ENCODE peak calls at places on chromosomes 5 and 9, in seven cellular contexts. I, W, F, S, O, U and N are unnamed samples. For H3K4me1, the result is how much of the 10 kb centered on the place peaks cover.

GRCh38 chr9:15722888-15723287 is 170.0 kb downstream of the CCDC171 start:
- DNase-seq in U (no peak), W (no peak), F (no peak), I (no peak), S (no peak), O (no peak), N (no peak)

GRCh38 chr5:121031487-121031886 is 567.4 kb downstream of the PRR16 start:
- DNase-seq in S (no peak), I (no peak), U (peak), F (no peak), O (no peak), W (no peak), N (no peak)

GRCh38 chr5:151075698-151076331 is 5.0 kb downstream of the TNIP1 start:
- DNase-seq in U (no peak), S (no peak), W (no peak), I (no peak), F (no peak), O (no peak), N (no peak)

GRCh38 chr9:85178486-85178885 is 509.0 kb downstream of the NTRK2 start:
- DNase-seq in W (no peak), I (no peak), F (no peak), S (no peak), O (no peak), U (no peak), N (no peak)

GRCh38 chr5:1003296-1003937 is 5.2 kb upstream of the NKD2 start:
- DNase-seq in I (no peak), U (no peak), S (no peak), O (no peak), F (no peak), W (peak), N (no peak)

GRCh38 chr5:164383662-164384061 is 878.2 kb downstream of the MAT2B start:
- DNase-seq in U (no peak), S (no peak), I (no peak), O (no peak), W (no peak), F (no peak), N (no peak)

GRCh38 chr5:61619777-61620518 is 287.9 kb downstream of the ZSWIM6 start:
- DNase-seq in F (no peak), O (no peak), W (no peak), U (no peak), I (no peak), S (no peak), N (no peak)

GRCh38 chr5:136446565-136446964 is 81.2 kb upstream of the TRPC7 start:
- DNase-seq in U (no peak), F (no peak), I (no peak), S (no peak), W (peak), O (peak), N (no peak)

GRCh38 chr5:171612749-171613148 is 172.9 kb upstream of the SMIM23 start:
- DNase-seq in W (no peak), O (no peak), F (no peak), S (no peak), U (no peak), I (no peak), N (no peak)

GRCh38 chr5:141663506-141663905 is 12.3 kb upstream of the FCHSD1 start:
- DNase-seq in W (no peak), U (no peak), S (no peak), F (no peak), O (no peak), I (no peak), N (no peak)

GRCh38 chr9:110638381-110638954 is 30.1 kb upstream of the MUSK start:
- DNase-seq in F (no peak), I (no peak), W (no peak), U (no peak), S (no peak), O (no peak), N (no peak)

GRCh38 chr5:135426102-135427082 is 20.8 kb downstream of the DCANP1 start:
- DNase-seq in U (peak), S (peak), I (peak), O (peak), F (no peak), W (peak), N (peak)

DNA sequence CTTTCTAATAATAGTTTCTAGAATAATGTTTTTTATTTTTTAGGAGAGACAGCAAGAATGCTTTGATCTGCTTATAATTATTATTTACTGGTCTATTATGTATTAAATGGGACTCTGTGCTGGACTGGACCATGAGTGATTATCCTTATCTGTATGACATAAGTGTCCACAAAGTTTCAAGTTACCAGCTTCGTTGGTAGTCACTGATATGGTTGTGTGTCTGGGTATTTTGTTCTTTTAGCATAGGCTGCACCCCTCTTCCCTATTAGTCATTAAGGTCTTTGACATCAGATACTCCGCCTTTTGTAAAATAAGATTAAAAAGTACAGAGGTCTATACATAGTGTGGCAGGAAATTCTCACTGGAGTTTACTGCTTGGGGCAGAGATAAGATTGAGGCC is 99.3 kb downstream of the TMEM215 start:
- DNase-seq in I (no peak), S (no peak), U (no peak), F (no peak), O (no peak), W (no peak), N (no peak)
- TF ChIP-seq SIN3A in I (no peak), S (no peak), U (no peak), F (no peak), O (no peak), W (no peak), N (no peak)

DNA sequence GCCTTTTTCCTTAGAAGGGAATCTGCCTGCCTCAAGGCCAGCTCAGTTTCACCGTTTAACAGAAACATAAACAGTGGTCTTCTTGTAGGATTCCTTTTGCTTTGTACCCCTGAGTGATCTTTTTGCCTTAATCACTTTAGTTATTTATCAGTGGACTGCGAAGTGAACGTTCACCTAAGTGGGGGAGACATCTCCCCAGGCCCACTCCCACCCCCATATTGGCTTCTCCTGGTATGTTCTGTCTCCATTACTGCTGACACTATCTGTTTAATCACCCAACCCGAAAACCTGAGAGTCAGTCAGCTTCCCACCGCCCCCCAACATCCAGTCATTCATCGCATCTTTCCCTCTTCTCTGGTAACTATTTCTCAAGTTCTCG is 1.4 kb downstream of the SKP2 start:
- DNase-seq in U (no peak), F (no peak), I (no peak), W (no peak), S (no peak), O (no peak), N (no peak)
- H3K4me1 ChIP-seq in U (under half), F (under half), I (under half), W (under half), S (under half), O (half or more), N (under half)

DNA sequence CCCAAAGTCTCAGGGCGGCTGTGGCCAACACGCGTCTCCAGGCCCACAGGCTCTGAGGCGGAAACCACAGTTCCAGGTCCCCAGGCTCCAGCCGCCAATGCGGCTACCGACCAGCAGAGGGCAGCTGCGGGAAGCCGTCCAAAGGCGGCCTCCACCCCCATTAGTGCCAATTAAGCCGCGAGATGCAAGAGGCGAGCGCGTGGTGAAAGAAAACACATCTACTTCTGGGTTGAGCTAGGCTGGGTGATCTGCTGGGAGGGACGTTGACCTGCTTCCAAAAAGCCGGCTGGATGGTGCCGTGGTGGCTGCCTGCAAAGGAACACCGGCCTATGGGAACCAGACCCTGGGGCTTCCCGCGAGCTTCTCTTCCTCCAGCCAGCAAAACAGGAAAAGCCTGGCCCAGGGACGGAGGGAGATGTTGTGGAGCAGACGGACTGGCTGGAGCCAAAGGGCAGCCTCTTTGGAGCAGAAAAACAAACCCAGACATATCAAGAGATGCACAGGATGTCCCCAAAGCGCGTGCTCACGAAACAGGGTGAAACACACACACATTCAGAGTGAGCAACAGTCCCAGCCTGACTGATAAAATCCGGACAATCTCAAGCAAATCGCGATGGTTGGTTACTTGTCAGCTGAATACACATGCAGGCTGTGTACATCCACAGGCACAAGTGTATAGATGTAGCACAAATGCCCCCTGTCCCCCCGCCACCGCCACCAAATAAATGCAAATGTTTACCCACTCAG is 187.1 kb upstream of the BRINP1 start:
- DNase-seq in S (no peak), U (peak), W (no peak), F (peak), I (peak), O (peak), N (peak)
- H3K4me3 ChIP-seq in S (no peak), U (peak), W (no peak), F (peak), I (no peak), O (no peak), N (no peak)

DNA sequence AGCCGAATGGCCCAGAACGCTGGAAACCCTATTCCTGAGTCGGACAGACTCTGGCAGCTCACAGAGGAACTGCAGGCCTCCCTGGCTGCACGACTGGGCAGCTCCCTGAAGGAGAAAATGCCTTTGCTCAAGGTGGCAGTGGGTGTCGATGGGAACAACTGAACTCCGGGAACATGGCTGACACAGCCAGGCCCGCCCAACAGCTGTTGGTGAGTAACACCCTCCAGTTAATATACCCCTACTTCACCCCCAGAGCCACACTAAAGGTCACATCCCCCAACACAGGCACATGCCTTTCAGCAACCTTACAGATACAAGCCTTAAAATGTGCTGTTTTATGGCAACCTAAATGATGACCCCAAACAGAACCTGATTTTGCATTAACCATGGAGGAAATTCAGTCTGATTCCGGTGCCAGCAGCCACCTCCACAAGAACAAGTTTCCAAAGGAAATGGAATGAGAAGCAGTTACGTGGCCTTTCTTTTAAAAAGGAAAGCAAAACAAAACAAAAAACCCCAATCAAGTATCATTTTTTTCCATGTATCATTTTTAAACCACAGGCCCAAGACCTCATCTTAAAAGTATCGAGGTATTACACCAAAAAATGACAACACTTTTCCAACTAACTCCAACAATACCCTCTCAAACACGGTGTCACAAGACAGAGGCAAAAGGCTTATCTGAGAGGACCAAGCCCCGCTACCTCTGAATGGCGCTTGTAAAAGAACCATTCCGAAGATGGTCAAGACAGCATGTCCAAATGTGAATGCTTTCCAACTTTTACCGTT is 3.1 kb downstream of the KLF9 start:
- DNase-seq in F (no peak), S (no peak), O (peak), U (no peak), W (no peak), I (peak), N (no peak)
- TF ChIP-seq SIN3A in F (no peak), S (no peak), O (peak), U (no peak), W (no peak), I (no peak), N (no peak)

GRCh38 chr5:126982926-126983873 is 47.2 kb downstream of the MARCHF3 start:
- DNase-seq in F (no peak), S (no peak), I (no peak), W (no peak), U (no peak), O (no peak), N (no peak)
- H3K4me1 ChIP-seq in F (under half), S (under half), I (under half), W (under half), U (under half), O (under half), N (under half)

GRCh38 chr9:83681490-83681889 is 26.3 kb downstream of the UBQLN1 start:
- DNase-seq in S (no peak), W (no peak), I (no peak), U (no peak), F (no peak), O (no peak), N (no peak)

GRCh38 chr9:83675466-83675865 is 32.3 kb downstream of the UBQLN1 start:
- DNase-seq in U (no peak), I (no peak), O (peak), F (no peak), W (no peak), S (no peak), N (no peak)

GRCh38 chr9:83680233-83680632 is 27.5 kb downstream of the UBQLN1 start:
- DNase-seq in I (no peak), W (no peak), O (no peak), U (no peak), F (no peak), S (no peak), N (no peak)

GRCh38 chr9:83677596-83677995 is 30.2 kb downstream of the UBQLN1 start:
- DNase-seq in U (no peak), O (no peak), W (no peak), S (no peak), I (no peak), F (no peak), N (no peak)
- H3K4me3 ChIP-seq in U (no peak), O (no peak), W (no peak), S (no peak), I (no peak), F (no peak), N (no peak)

DNA sequence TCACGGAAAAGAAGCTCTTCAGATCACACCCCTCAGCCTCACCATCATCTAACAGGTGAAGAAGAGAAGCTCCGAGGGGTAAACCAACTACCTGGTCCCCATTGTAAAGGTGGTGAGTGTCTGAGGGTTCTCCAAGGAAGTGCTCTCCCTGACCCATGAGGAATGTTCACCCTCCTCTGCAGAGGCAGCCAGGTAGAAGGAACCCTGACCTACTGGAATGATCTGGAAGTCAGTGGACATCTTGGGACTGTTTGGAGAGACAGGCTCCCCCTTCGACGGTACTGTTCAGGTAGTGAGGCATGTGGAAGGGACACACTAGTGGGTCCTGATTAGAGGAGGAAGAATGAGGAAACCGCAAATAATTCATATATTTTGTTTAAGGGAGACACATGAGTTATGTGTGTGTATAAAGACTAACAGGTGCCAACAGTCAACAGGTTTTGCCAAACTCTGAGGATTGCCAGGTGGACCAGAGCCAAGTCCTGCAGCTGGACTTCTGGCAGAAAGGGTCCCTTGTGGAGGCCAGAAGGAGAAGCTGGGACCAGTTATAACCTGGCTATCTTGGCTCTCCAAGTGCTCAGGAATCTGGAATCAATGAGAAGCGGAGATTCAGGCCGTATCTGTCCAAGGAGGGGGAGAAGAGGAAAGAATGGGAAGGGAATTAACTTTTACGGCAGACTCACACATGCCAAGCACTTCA is 3.0 kb upstream of the ZBTB34 start:
- DNase-seq in S (no peak), W (no peak), I (no peak), O (no peak), U (no peak), F (no peak), N (no peak)
- TF ChIP-seq SIN3A in S (no peak), W (no peak), I (no peak), O (no peak), U (no peak), F (no peak), N (no peak)